ENCODE peak calls at places on chromosome 20, in seven cellular contexts. X is IMR-90, W is mucosa of descending colon, J is cardiac muscle cell, T is hepatocyte, Y is body of pancreas, B is right lobe of liver. V is an unnamed sample. For H3K4me1, the result is how much of the 10 kb centered on the place peaks cover.

GRCh38 chr20:25207149-25207959 is 11.8 kb downstream of the ENTPD6 start:
- DNase-seq in X (no peak), W (no peak), J (no peak), T (no peak), Y (no peak), B (no peak), V (no peak)

GRCh38 chr20:50358166-50358565 is 152.0 kb upstream of the PTPN1 start:
- DNase-seq in X (no peak), W (no peak), J (no peak), T (no peak), Y (no peak), B (no peak), V (no peak)

GRCh38 chr20:11260611-11261010 is 586.8 kb upstream of the JAG1 start:
- DNase-seq in X (peak), W (no peak), J (peak), T (no peak), Y (no peak), B (no peak), V (no peak)

GRCh38 chr20:37526839-37527637 is 638 bp downstream of the BLCAP start:
- DNase-seq in X (peak), W (no peak), J (peak), T (peak), Y (peak), B (no peak), V (peak)

GRCh38 chr20:17562804-17563305 is 7.0 kb upstream of the DSTN start:
- DNase-seq in X (peak), W (no peak), J (peak), T (no peak), Y (no peak), B (no peak), V (no peak)

GRCh38 chr20:10079964-10080363 is 45.2 kb downstream of the ANKEF1 start:
- DNase-seq in X (peak), W (no peak), J (peak), T (no peak), Y (no peak), B (no peak), V (no peak)

GRCh38 chr20:48733296-48733790 is 94.5 kb downstream of the PREX1 start:
- DNase-seq in X (peak), W (no peak), J (peak), T (no peak), Y (no peak), B (no peak), V (no peak)

GRCh38 chr20:46791722-46792416 is 82.4 kb downstream of the SLC2A10 start:
- DNase-seq in X (no peak), W (no peak), J (no peak), T (no peak), Y (no peak), B (no peak), V (no peak)

GRCh38 chr20:38804682-38805501 is 605 bp upstream of the PPP1R16B start:
- DNase-seq in X (no peak), W (peak), J (peak), T (no peak), Y (peak), B (peak), V (no peak)

GRCh38 chr20:38658879-38659612 is 57.4 kb downstream of the ARHGAP40 start:
- DNase-seq in X (no peak), W (no peak), J (peak), T (peak), Y (peak), B (peak), V (peak)

GRCh38 chr20:35661908-35662307 is 2.8 kb downstream of the CPNE1 start:
- DNase-seq in X (no peak), W (no peak), J (no peak), T (no peak), Y (no peak), B (no peak), V (no peak)

GRCh38 chr20:61807426-61808160 is 258.1 kb downstream of the TAF4 start:
- DNase-seq in X (no peak), W (peak), J (no peak), T (no peak), Y (peak), B (no peak), V (peak)

GRCh38 chr20:50517817-50518154 is 7.6 kb downstream of the PTPN1 start:
- DNase-seq in X (no peak), W (no peak), J (peak), T (no peak), Y (no peak), B (no peak), V (no peak)

GRCh38 chr20:42650345-42650744 is 539.4 kb downstream of the PTPRT start:
- DNase-seq in X (no peak), W (no peak), J (no peak), T (no peak), Y (no peak), B (no peak), V (no peak)

GRCh38 chr20:32037929-32038328 is 14.1 kb upstream of the HCK start:
- DNase-seq in X (peak), W (no peak), J (peak), T (no peak), Y (no peak), B (no peak), V (no peak)

GRCh38 chr20:51943761-51944160 is 141.4 kb upstream of the SALL4 start:
- DNase-seq in X (no peak), W (no peak), J (no peak), T (no peak), Y (no peak), B (no peak), V (no peak)

GRCh38 chr20:37346232-37346525 is 239 bp downstream of the SRC start:
- DNase-seq in X (no peak), W (no peak), J (no peak), T (no peak), Y (no peak), B (no peak), V (no peak)

GRCh38 chr20:7195704-7196103 is 428.2 kb downstream of the BMP2 start:
- DNase-seq in X (no peak), W (no peak), J (peak), T (no peak), Y (no peak), B (no peak), V (no peak)

GRCh38 chr20:16273812-16274560 is 299.3 kb downstream of the KIF16B start:
- DNase-seq in X (no peak), W (no peak), J (no peak), T (no peak), Y (no peak), B (no peak), V (no peak)

GRCh38 chr20:24151621-24152020 is 163.0 kb upstream of the GGTLC1 start:
- DNase-seq in X (no peak), W (no peak), J (no peak), T (no peak), Y (no peak), B (no peak), V (no peak)

GRCh38 chr20:4809707-4810106 is 88.0 kb downstream of the PRND start:
- DNase-seq in X (no peak), W (no peak), J (no peak), T (no peak), Y (no peak), B (no peak), V (no peak)

GRCh38 chr20:32316667-32317066 is 39.2 kb downstream of the KIF3B start:
- DNase-seq in X (peak), W (no peak), J (no peak), T (no peak), Y (peak), B (no peak), V (no peak)

GRCh38 chr20:1803216-1804128 is 91.7 kb upstream of the SIRPA start:
- DNase-seq in X (peak), W (peak), J (peak), T (peak), Y (peak), B (peak), V (peak)

GRCh38 chr20:32660661-32661060 is 13.1 kb downstream of the C20orf203 start:
- DNase-seq in X (no peak), W (no peak), J (no peak), T (no peak), Y (no peak), B (no peak), V (no peak)

GRCh38 chr20:37976862-37977261 is 56.4 kb downstream of the TTI1 start:
- DNase-seq in X (no peak), W (no peak), J (no peak), T (no peak), Y (no peak), B (no peak), V (no peak)

GRCh38 chr20:11056414-11056813 is 382.6 kb upstream of the JAG1 start:
- DNase-seq in X (no peak), W (no peak), J (no peak), T (no peak), Y (no peak), B (no peak), V (no peak)

GRCh38 chr20:64049887-64050260 is 435 bp upstream of the SOX18 start:
- DNase-seq in X (no peak), W (no peak), J (peak), T (no peak), Y (no peak), B (no peak), V (no peak)

GRCh38 chr20:388034-388994 is 7.8 kb downstream of the TRIB3 start:
- DNase-seq in X (no peak), W (no peak), J (no peak), T (no peak), Y (no peak), B (no peak), V (no peak)

GRCh38 chr20:64137598-64138031 is 26.6 kb upstream of the MYT1 start:
- DNase-seq in X (no peak), W (no peak), J (no peak), T (no peak), Y (no peak), B (no peak), V (peak)

GRCh38 chr20:21398109-21398480 is 769 bp upstream of the NKX2-4 start:
- DNase-seq in X (no peak), W (no peak), J (no peak), T (no peak), Y (no peak), B (no peak), V (no peak)

GRCh38 chr20:10476319-10476724 is 41.2 kb downstream of the SLX4IP start:
- DNase-seq in X (peak), W (no peak), J (no peak), T (no peak), Y (no peak), B (no peak), V (no peak)

GRCh38 chr20:14235355-14235754 is 102.1 kb downstream of the FLRT3 start:
- DNase-seq in X (peak), W (no peak), J (peak), T (peak), Y (no peak), B (no peak), V (no peak)

DNA sequence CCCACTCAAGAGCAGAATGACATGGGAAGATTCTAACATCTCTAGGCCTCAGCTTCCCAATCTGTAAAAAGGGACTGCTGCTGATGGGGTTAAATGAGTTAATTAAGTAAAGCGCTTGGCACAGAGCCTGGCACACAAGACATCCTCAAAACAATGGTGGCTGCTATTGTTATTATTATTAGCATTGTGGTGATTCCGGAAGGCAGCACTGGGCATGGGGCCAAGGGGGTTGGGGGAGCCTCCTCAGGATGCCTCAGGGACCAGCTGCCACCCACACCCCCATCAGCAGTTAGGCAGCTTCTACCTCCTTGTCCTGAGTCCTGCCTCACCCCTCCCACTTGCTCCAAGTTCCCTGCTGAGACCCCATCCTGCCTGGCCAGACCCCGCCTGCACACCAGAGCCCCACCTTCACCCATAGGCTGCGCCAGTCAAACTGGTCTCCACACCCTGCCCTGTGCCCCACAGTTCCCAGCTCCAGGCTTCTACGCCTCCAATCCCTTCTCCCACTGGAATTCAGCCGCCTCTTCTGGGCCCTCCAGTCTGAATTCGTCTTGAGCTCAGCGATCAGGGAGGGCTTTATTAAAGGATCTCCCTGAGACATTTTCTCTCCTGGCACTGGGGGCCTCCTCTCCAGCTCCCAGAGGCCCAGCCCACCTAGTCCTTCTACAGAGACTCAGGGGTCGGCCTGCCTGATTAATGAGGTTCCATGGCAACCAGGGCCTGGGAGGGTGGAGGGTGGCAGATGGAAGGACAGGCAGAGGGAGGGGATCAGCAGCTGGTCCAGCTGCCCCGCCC is 1.5 kb downstream of the E2F1 start:
- DNase-seq in X (no peak), W (no peak), J (no peak), T (no peak), Y (no peak), B (no peak), V (no peak)
- H3K4me1 ChIP-seq in X (under half), W (under half), J (under half), T (under half), Y (under half), B (under half), V (under half)

GRCh38 chr20:45038747-45039469 is 62.0 kb downstream of the KCNS1 start:
- DNase-seq in X (no peak), W (no peak), J (no peak), T (no peak), Y (no peak), B (no peak), V (no peak)
- H3K4me1 ChIP-seq in X (under half), W (under half), J (under half), T (under half), Y (under half), B (under half), V (under half)

DNA sequence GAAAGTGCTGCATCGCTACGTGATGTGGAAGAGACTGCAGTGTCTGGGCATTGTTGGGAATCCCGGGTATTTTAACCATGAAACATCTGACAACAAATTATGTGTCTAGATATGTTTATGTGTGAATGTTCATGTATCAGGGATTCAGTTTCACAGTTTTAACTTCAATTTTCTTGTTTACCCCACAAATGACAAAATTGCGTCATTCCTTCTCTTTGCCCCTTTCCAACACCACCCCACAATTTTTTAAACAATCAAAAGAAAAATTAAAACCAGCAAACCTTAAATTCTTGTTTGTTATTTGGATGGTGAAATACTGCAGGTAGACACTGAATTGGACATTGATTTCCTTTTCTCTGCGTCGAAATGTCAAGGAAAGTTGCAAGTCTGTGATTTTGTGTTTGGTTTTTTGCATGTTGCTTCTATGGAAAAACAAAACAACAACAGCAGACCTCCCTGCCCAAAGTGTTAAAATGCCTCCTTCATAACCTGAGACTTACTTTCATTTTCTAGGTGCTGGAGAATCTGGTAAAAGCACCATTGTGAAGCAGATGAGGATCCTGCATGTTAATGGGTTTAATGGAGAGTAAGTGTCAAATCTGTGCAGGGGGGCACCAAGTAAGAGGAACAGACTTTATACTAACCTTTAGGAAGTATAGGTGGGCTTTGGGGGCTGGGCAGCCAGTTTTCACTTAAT is 42.7 kb downstream of the GNAS start:
- DNase-seq in X (no peak), W (no peak), J (no peak), T (no peak), Y (no peak), B (no peak), V (no peak)
- H3K4me1 ChIP-seq in X (under half), W (under half), J (half or more), T (half or more), Y (half or more), B (under half), V (under half)

DNA sequence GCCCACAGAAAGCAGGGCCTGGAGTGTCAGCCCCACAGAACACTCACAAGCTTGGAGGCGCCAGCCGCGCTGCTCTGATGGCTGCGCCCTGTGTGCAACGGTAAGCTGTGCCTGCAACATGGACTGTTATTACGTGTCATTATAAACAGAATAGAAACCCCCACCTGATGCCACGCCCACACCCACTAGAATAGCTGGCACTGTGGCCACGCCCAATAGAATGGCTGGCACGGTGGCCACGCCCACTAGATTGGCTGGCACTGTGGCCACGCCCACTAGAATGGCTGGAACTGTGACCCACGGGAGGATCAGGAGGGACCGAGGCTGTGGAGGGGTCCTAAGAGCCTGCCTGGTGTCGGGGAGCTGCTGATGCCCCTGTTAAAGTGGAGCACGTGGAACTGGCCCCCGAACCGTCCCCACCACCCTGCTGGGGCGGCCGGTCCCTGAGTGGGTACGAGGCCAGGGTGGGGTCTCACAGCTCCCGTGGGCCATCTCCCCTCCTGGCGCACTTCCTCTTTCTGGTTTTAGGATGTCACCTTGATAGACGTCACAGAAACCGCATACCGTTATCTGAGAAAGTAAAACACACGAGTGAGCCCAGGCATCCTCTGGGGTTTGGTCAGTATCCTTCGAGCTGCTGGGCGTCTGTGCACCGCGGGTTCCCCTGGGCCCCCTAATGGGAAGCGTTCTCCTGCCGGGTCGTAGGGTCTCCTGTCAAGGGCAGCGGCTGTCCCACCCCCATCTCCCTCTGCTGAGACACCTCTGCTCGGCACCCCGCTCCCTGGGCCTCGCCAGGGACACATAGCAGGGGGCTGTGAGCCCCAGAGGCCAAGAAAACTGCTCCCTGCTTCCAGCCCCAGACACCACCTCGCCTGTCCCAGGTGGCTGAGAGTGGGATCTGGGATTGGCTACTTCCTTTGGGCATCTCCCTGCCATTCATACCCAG is 25.4 kb downstream of the SLC17A9 start:
- DNase-seq in X (no peak), W (peak), J (no peak), T (no peak), Y (peak), B (no peak), V (no peak)
- H3K4me1 ChIP-seq in X (under half), W (under half), J (under half), T (under half), Y (under half), B (under half), V (under half)

V was measured in aorta.